ENCODE peak calls at places on chromosomes 11 and 22, in four cellular contexts. One of them, this sample, is unnamed.

GRCh38 chr22:19965771-19966709 is 24.4 kb upstream of the TXNRD2 start:
- DNase-seq in H1: peak
- DNase-seq in SK-N-SH: peak
- DNase-seq in HCT116: no peak
- DNase-seq in this sample: no peak

GRCh38 chr11:107468596-107468995 is 11.0 kb upstream of the CWF19L2 start:
- DNase-seq in SK-N-SH: peak
- DNase-seq in HCT116: no peak
- DNase-seq in H1: no peak
- DNase-seq in this sample: no peak

GRCh38 chr11:65633390-65634139 is 4.3 kb upstream of the SIPA1 start:
- DNase-seq in HCT116: no peak
- DNase-seq in H1: no peak
- DNase-seq in SK-N-SH: no peak
- DNase-seq in this sample: no peak

GRCh38 chr11:8033312-8033715 is 46.2 kb downstream of the EIF3F start:
- DNase-seq in HCT116: peak
- DNase-seq in H1: peak
- DNase-seq in SK-N-SH: peak
- DNase-seq in this sample: peak

GRCh38 chr22:42994917-42995562 is 19.9 kb downstream of the PACSIN2 start:
- DNase-seq in HCT116: no peak
- DNase-seq in H1: no peak
- DNase-seq in SK-N-SH: no peak
- DNase-seq in this sample: peak

GRCh38 chr11:68974421-68975194 is 6.2 kb downstream of the MRGPRD start:
- DNase-seq in H1: peak
- DNase-seq in SK-N-SH: no peak
- DNase-seq in HCT116: peak
- DNase-seq in this sample: peak

GRCh38 chr11:95072948-95073347 is 6.2 kb downstream of the SRSF8 start:
- DNase-seq in HCT116: no peak
- DNase-seq in H1: no peak
- DNase-seq in SK-N-SH: no peak
- DNase-seq in this sample: no peak

GRCh38 chr22:22755778-22756100 is 111.3 kb downstream of the GGTLC2 start:
- DNase-seq in HCT116: no peak
- DNase-seq in SK-N-SH: no peak
- DNase-seq in H1: peak
- DNase-seq in this sample: no peak

GRCh38 chr11:67651976-67652895 is 1.7 kb upstream of the ACY3 start:
- DNase-seq in SK-N-SH: no peak
- DNase-seq in H1: no peak
- DNase-seq in HCT116: no peak
- DNase-seq in this sample: no peak

GRCh38 chr11:114277637-114278341 is 18.4 kb upstream of the NNMT start:
- DNase-seq in H1: peak
- DNase-seq in HCT116: no peak
- DNase-seq in SK-N-SH: no peak
- DNase-seq in this sample: no peak

GRCh38 chr11:36399236-36399635 is 103.1 kb downstream of the PRR5L start:
- DNase-seq in H1: no peak
- DNase-seq in HCT116: no peak
- DNase-seq in SK-N-SH: no peak
- DNase-seq in this sample: no peak

GRCh38 chr11:119322360-119322739 is 5.4 kb upstream of the MCAM start:
- DNase-seq in HCT116: no peak
- DNase-seq in H1: no peak
- DNase-seq in SK-N-SH: no peak
- DNase-seq in this sample: no peak

GRCh38 chr22:30246962-30247376 is 410 bp upstream of the LIF start:
- DNase-seq in HCT116: no peak
- DNase-seq in H1: no peak
- DNase-seq in SK-N-SH: peak
- DNase-seq in this sample: no peak

GRCh38 chr22:45295492-45295891 is 10.7 kb downstream of the UPK3A start:
- DNase-seq in HCT116: no peak
- DNase-seq in H1: no peak
- DNase-seq in SK-N-SH: no peak
- DNase-seq in this sample: no peak

GRCh38 chr11:134993691-134994243 is 581.7 kb upstream of the B3GAT1 start:
- DNase-seq in HCT116: no peak
- DNase-seq in H1: no peak
- DNase-seq in SK-N-SH: no peak
- DNase-seq in this sample: no peak

GRCh38 chr11:10303558-10304363 is 1.1 kb upstream of the ADM start:
- DNase-seq in SK-N-SH: peak
- DNase-seq in HCT116: no peak
- DNase-seq in H1: peak
- DNase-seq in this sample: peak

GRCh38 chr11:48006301-48006992 is 26.1 kb downstream of the PTPRJ start:
- DNase-seq in SK-N-SH: no peak
- DNase-seq in H1: no peak
- DNase-seq in HCT116: no peak
- DNase-seq in this sample: no peak

GRCh38 chr11:59062602-59063529 is 23.2 kb upstream of the GLYATL1B start:
- DNase-seq in H1: no peak
- DNase-seq in HCT116: no peak
- DNase-seq in SK-N-SH: peak
- DNase-seq in this sample: no peak

GRCh38 chr11:67418476-67419281 is 3.2 kb downstream of the CARNS1 start:
- DNase-seq in SK-N-SH: no peak
- DNase-seq in HCT116: no peak
- DNase-seq in H1: no peak
- DNase-seq in this sample: no peak

GRCh38 chr11:125092669-125093068 is 18.8 kb downstream of the TMEM218 start:
- DNase-seq in SK-N-SH: no peak
- DNase-seq in H1: no peak
- DNase-seq in HCT116: no peak
- DNase-seq in this sample: no peak

GRCh38 chr22:37498289-37498909 is 12.2 kb upstream of the MFNG start:
- DNase-seq in H1: peak
- DNase-seq in SK-N-SH: peak
- DNase-seq in HCT116: no peak
- DNase-seq in this sample: no peak

DNA sequence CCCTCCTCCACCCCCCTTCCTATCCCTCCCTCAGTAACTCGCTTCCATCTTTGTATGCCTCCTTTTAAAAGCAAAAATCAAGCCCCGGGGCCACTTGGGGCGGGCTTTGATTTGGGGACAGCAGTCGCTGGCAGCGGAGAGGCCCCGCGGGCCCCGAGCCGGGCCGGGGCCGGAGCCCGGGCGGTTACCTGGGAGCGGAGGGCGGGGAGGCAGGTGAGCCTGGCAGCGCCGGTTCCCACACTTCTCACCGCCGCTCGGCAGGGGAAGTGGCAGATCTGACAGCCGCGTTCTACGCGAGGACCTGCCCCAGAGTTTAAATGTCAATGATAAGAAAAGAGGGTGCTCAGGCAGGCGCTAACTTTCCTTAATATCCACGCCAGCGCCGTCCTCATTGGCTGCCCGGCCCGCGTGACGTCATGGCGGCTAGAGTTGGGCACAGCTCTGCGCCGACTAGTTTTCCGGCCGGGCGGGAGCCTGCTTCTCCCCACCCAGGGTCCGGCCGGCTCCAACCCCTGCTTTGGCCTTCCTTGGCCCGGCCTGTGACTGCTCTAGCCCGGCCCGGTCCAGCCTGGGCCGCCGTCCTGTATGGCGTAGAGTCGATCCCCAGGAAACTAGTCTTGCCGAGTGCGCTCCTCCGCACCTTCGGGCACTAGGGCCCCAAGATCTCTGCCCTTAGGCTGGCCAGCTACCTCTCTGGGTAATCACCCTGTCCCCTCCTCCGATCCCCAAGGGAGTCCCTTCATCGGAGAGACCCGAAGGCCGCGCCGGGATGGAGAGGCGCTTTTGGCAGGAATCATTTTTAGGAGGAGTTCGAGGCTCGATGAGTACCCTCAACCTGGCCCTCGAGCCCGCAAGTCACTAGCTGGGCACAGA is 6.7 kb upstream of the PAX6 start:
- DNase-seq in H1: peak
- DNase-seq in SK-N-SH: peak
- DNase-seq in HCT116: no peak
- DNase-seq in this sample: no peak
- TF ChIP-seq JUND in H1: no peak
- TF ChIP-seq JUND in SK-N-SH: no peak
- TF ChIP-seq JUND in HCT116: no peak
- TF ChIP-seq JUND in this sample: no peak

GRCh38 chr11:61917357-61918109 is at the start of gene RAB3IL1:
- DNase-seq in SK-N-SH: peak
- DNase-seq in H1: peak
- DNase-seq in HCT116: no peak
- DNase-seq in this sample: peak
- TF ChIP-seq JUND in SK-N-SH: no peak
- TF ChIP-seq JUND in H1: no peak
- TF ChIP-seq JUND in HCT116: no peak
- TF ChIP-seq JUND in this sample: no peak

GRCh38 chr11:71384561-71384960 is 63.6 kb downstream of the DHCR7 start:
- DNase-seq in SK-N-SH: no peak
- DNase-seq in HCT116: no peak
- DNase-seq in H1: no peak
- DNase-seq in this sample: no peak
- TF ChIP-seq JUND in SK-N-SH: no peak
- TF ChIP-seq JUND in HCT116: no peak
- TF ChIP-seq JUND in H1: no peak
- TF ChIP-seq JUND in this sample: no peak

DNA sequence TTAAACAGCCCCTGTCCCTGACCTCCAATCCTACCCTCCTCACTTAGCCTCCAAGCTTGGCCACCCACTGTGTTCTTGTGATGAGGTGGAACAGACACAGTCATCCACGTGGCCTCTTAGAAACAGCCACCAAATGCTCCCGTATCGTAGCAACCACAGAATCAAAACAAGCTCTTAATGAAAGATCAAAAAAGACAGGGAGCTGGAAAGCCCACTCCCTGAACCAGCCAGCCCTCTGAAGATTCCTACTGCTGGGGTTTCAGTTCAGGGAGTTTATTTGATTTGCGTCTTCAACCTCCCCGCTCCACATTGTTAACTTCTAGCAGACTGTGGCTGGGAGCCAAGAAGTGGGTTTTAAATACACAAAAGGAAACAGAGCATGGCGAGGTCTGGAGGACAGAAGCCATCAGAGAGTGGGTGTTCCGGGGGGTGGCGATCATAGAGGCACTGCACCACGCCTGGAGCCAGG is 88.9 kb upstream of the GRK3 start:
- DNase-seq in HCT116: no peak
- DNase-seq in SK-N-SH: peak
- DNase-seq in H1: no peak
- DNase-seq in this sample: no peak
- TF ChIP-seq JUND in HCT116: no peak
- TF ChIP-seq JUND in SK-N-SH: no peak
- TF ChIP-seq JUND in H1: no peak
- TF ChIP-seq JUND in this sample: no peak

GRCh38 chr11:126328444-126328843 is 24.6 kb downstream of the DCPS start:
- DNase-seq in H1: no peak
- DNase-seq in HCT116: no peak
- DNase-seq in SK-N-SH: no peak
- DNase-seq in this sample: no peak

GRCh38 chr11:126327280-126328000 is 23.6 kb downstream of the DCPS start:
- DNase-seq in HCT116: no peak
- DNase-seq in SK-N-SH: no peak
- DNase-seq in H1: no peak
- DNase-seq in this sample: no peak

GRCh38 chr11:126329644-126330200 is 25.8 kb upstream of the ST3GAL4 start:
- DNase-seq in HCT116: no peak
- DNase-seq in SK-N-SH: no peak
- DNase-seq in H1: no peak
- DNase-seq in this sample: no peak

GRCh38 chr11:126328001-126328390 is 24.1 kb downstream of the DCPS start:
- DNase-seq in HCT116: no peak
- DNase-seq in H1: no peak
- DNase-seq in SK-N-SH: no peak
- DNase-seq in this sample: no peak

GRCh38 chr11:126328938-126329643 is 25.2 kb downstream of the DCPS start:
- DNase-seq in HCT116: no peak
- DNase-seq in H1: no peak
- DNase-seq in SK-N-SH: no peak
- DNase-seq in this sample: no peak
- TF ChIP-seq JUND in HCT116: no peak
- TF ChIP-seq JUND in H1: no peak
- TF ChIP-seq JUND in SK-N-SH: no peak
- TF ChIP-seq JUND in this sample: no peak

GRCh38 chr11:128848815-128849455 is 18.2 kb downstream of the KCNJ1 start:
- DNase-seq in H1: peak
- DNase-seq in HCT116: peak
- DNase-seq in SK-N-SH: peak
- DNase-seq in this sample: no peak
- TF ChIP-seq JUND in H1: peak
- TF ChIP-seq JUND in HCT116: no peak
- TF ChIP-seq JUND in SK-N-SH: no peak
- TF ChIP-seq JUND in this sample: no peak

GRCh38 chr22:25177226-25177625 is 22.4 kb upstream of the CRYBB3 start:
- DNase-seq in HCT116: no peak
- DNase-seq in H1: no peak
- DNase-seq in SK-N-SH: no peak
- DNase-seq in this sample: no peak
- TF ChIP-seq JUND in HCT116: no peak
- TF ChIP-seq JUND in H1: no peak
- TF ChIP-seq JUND in SK-N-SH: no peak
- TF ChIP-seq JUND in this sample: no peak

DNA sequence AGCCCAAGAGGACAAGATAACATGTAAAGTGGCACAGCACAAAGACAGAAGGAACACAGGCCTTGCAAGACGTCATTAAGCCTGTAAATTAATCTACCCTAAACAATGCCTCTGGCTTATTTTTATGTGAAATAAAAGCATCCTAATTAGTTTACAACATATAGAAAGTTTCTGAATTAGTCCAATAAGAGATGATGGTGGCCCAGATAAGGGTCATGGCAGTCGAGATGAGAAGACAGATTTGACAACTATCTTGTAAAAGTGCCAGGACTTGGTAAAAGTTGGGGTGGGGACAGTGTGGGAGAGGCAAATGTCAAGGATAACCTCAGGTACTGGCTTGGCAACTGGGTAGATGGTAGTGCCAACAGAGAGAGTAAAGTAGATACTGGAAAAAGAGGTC is 13.6 kb downstream of the XRRA1 start:
- DNase-seq in H1: no peak
- DNase-seq in HCT116: no peak
- DNase-seq in SK-N-SH: peak
- DNase-seq in this sample: no peak
- TF ChIP-seq JUND in H1: no peak
- TF ChIP-seq JUND in HCT116: no peak
- TF ChIP-seq JUND in SK-N-SH: no peak
- TF ChIP-seq JUND in this sample: no peak

GRCh38 chr22:27918351-27919221 is 470 bp downstream of the PITPNB start:
- DNase-seq in H1: peak
- DNase-seq in SK-N-SH: peak
- DNase-seq in HCT116: no peak
- DNase-seq in this sample: no peak

GRCh38 chr22:27925331-27925730 is 6.3 kb upstream of the PITPNB start:
- DNase-seq in HCT116: no peak
- DNase-seq in SK-N-SH: no peak
- DNase-seq in H1: no peak
- DNase-seq in this sample: no peak

GRCh38 chr22:27919222-27919942 is at the start of gene PITPNB:
- DNase-seq in SK-N-SH: peak
- DNase-seq in H1: peak
- DNase-seq in HCT116: peak
- DNase-seq in this sample: peak

GRCh38 chr22:27919943-27920755 is 1.1 kb upstream of the PITPNB start:
- DNase-seq in SK-N-SH: peak
- DNase-seq in H1: no peak
- DNase-seq in HCT116: no peak
- DNase-seq in this sample: peak
- TF ChIP-seq JUND in SK-N-SH: no peak
- TF ChIP-seq JUND in H1: no peak
- TF ChIP-seq JUND in HCT116: no peak
- TF ChIP-seq JUND in this sample: no peak

GRCh38 chr11:115699733-115700132 is 195.5 kb upstream of the CADM1 start:
- DNase-seq in SK-N-SH: no peak
- DNase-seq in HCT116: no peak
- DNase-seq in H1: no peak
- DNase-seq in this sample: no peak
- TF ChIP-seq JUND in SK-N-SH: no peak
- TF ChIP-seq JUND in HCT116: no peak
- TF ChIP-seq JUND in H1: no peak
- TF ChIP-seq JUND in this sample: no peak

This sample was measured in T47D.